ENCODE peak calls at places on chromosomes 5 and 9, in eight cellular contexts. H is AG09309; P is coronary artery; B is tibial artery; M is nephron progenitor cell; F is activated CD8-positive, alpha-beta T cell treated with anti-CD3 and anti-CD28 coated beads for 36 hours; E is psoas muscle; C is AG04449. G is an unnamed sample.

GRCh38 chr5:68730220-68731010 is 363.4 kb upstream of the SLC30A5 start:
- DNase-seq in H (peak; percentile 74), P (no peak), M (no peak), E (no peak), B (no peak), F (no peak), C (peak; percentile 37), G (peak; percentile 46)

GRCh38 chr5:69276422-69277174 is 41.9 kb downstream of the CDK7 start:
- DNase-seq in C (peak; percentile 52), E (no peak), H (no peak), B (no peak), P (no peak), M (no peak), F (no peak), G (no peak)

GRCh38 chr9:5626727-5627634 is 1.9 kb upstream of the RIC1 start:
- DNase-seq in P (no peak), H (peak; percentile 60), F (peak; percentile 74), E (peak; percentile 73), C (peak; percentile 52), B (peak; percentile 77), M (no peak), G (peak; percentile 81)

GRCh38 chr9:128911529-128912035 is 9.2 kb upstream of the PHYHD1 start:
- DNase-seq in B (peak; percentile 89), M (peak; percentile 23), P (no peak), H (no peak), E (peak; percentile 88), F (no peak), C (peak; percentile 37), G (peak; percentile 45)

GRCh38 chr5:67146981-67147380 is 49.6 kb downstream of the CD180 start:
- DNase-seq in M (no peak), B (no peak), F (no peak), C (no peak), P (no peak), E (no peak), H (no peak), G (no peak)

GRCh38 chr5:56759521-56759920 is 55.8 kb upstream of the MAP3K1 start:
- DNase-seq in F (no peak), E (no peak), P (no peak), C (no peak), M (no peak), H (no peak), B (no peak), G (no peak)

GRCh38 chr5:37133939-37134338 is 115.2 kb downstream of the CPLANE1 start:
- DNase-seq in M (no peak), B (no peak), P (no peak), F (no peak), E (no peak), H (no peak), C (no peak), G (peak; percentile 13)

GRCh38 chr9:99109522-99109921 is 4.6 kb downstream of the TGFBR1 start:
- DNase-seq in C (no peak), E (no peak), M (no peak), B (no peak), P (no peak), F (no peak), H (peak; percentile 74), G (peak; percentile 65)

GRCh38 chr9:38280251-38280800 is 112.2 kb upstream of the ALDH1B1 start:
- DNase-seq in B (no peak), P (peak; percentile 46), F (no peak), E (no peak), C (no peak), H (no peak), M (no peak), G (no peak)

GRCh38 chr5:143341807-143342570 is 61.5 kb downstream of the NR3C1 start:
- DNase-seq in M (no peak), F (no peak), C (no peak), E (no peak), P (no peak), H (no peak), B (no peak), G (peak; percentile 85)

GRCh38 chr9:36328798-36329411 is 70.7 kb upstream of the GNE start:
- DNase-seq in M (peak; percentile 53), C (peak; percentile 31), P (no peak), B (no peak), H (peak; percentile 46), F (peak; percentile 67), E (no peak), G (peak; percentile 79)

DNA sequence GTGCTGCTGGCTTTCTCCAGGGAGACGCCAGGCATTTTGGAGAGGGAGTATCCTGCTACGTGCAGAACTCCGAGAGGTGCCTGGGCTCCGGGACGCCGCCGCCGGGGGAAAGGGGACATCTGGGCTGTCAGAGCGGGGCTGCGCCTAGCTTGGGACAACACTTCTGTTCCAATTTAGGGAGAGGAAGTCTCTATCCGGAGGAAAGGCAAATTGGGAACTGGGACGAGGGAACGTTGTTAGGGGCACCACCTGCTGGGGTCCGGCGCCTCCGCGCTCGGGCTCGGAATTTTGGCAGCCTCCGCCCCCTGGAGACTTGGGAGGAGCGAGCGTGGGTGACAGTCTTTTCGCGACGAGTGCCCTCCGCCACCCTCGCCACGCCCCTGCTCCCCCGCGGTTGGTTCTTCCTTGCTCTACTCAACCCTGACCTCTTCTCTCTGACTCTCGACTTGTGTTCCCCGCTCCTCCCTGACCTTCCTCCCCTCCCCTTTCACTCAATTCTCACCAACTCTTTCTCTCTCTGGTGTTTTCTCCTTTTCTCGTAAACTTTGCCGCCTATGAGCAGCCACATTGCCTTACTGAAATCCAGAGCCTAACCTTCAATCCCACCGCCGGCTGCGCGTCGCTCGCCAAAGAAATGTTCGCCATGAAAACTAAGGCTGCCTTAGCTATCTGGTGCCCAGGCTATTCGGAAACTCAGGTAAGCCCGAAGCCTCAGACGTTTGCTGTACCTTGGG is 1.6 kb downstream of the TSLP start:
- DNase-seq in P (peak; percentile 77), B (peak; percentile 76), F (peak; percentile 78), M (peak; percentile 84), H (no peak), E (peak; percentile 85), C (no peak), G (peak; percentile 33)
- TF ChIP-seq CTCF in P (no peak), B (no peak), F (no peak), M (peak; percentile 7), H (no peak), E (no peak), C (no peak), G (no peak)

GRCh38 chr5:173786296-173787187 is 101.6 kb upstream of the CPEB4 start:
- DNase-seq in C (no peak), F (peak; percentile 12), P (no peak), B (peak; percentile 4), E (no peak), H (no peak), M (no peak), G (no peak)
- TF ChIP-seq CTCF in C (no peak), F (no peak), P (no peak), B (no peak), E (no peak), H (no peak), M (no peak), G (no peak)

DNA sequence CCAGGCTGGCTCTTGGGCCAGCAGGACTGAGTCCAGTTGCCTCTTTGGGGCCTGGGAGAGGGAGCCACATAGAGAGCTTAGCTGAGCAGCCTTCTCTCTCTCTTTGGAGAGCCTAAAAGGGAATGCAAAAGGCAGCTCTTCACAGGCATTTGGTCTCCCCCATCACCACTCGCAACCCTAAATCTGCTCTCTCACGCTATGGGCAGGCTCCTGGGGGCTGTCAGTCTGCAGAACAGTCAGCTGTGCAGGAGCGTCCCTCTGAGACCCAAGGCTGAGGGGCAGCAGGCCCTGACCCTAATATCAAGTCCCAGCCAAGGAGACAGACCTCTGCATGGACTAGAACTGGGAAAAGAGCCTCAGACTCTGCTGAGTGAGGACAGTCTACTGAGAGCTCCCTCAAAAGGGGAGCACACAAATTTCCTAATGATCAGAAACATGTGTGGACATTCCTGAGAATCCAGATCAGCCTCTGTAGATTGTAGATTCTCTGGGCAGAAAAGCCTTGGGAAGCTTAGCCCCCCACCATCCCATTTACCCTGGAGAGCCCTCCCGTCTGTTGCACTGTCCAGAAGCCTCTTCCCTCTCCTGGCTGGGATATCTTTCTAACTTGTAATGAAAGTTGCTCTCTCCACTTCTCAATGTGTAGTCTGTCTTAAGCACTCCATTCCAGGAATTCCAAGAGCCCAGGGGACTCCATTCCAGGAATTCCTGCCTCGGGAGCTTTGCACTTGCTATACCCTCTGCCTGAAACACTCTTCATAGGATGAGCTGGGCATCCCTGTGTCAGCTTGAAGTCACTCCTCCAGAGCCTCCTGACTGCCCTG is 79.4 kb downstream of the FAM114A2 start:
- DNase-seq in F (no peak), B (no peak), P (no peak), E (no peak), C (peak; percentile 61), H (peak; percentile 48), M (no peak), G (peak; percentile 24)
- TF ChIP-seq CTCF in F (no peak), B (no peak), P (no peak), E (no peak), C (no peak), H (no peak), M (no peak), G (no peak)

GRCh38 chr5:1104327-1105006 is 7.4 kb downstream of the SLC12A7 start:
- DNase-seq in H (no peak), E (no peak), F (peak; percentile 72), M (no peak), C (no peak), P (no peak), B (no peak), G (no peak)
- TF ChIP-seq CTCF in H (no peak), E (no peak), F (no peak), M (no peak), C (no peak), P (no peak), B (no peak), G (no peak)

DNA sequence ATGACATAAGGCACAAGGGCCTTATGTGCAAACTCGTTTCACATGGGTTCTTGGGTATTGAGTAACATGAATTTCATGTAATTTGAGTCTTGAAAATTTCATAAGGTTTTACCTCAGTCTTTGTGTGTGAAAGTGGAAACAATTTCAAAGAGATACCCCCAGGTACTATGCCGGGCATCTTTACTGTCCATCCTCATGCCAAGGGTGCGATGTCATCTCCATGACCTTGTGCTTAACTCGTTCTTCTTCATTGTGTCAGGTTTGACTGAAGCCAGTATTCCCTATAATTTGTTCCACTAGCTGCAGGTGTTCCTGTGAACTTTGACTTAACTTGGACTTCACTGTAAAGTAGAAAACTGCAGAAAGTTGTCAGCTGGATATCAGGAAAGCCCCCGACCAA is 359.4 kb downstream of the SH3GL2 start:
- DNase-seq in M (no peak), P (no peak), C (no peak), F (no peak), E (no peak), H (no peak), B (no peak), G (no peak)
- TF ChIP-seq CTCF in M (no peak), P (no peak), C (no peak), F (no peak), E (no peak), H (no peak), B (no peak), G (no peak)

DNA sequence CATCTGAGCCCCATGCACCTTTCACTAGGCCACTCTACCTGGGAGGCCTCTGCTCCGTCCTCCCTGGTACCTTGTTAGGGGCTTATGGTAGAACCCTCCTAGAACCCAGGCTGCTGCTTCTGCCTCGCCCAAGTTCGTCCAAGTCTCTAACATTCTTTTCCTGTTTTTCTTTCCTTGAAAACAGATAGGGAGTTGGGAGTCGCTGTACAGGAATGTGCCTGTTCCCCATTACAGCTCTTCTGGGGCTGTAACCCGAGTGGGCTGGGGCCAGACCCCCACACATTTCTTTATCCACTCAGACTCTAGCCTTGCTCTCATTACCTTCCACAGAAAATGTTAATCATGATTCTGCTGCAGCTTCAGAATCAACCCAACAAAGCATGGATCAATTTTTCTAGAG is 193.9 kb upstream of the TRIM32 start:
- DNase-seq in P (no peak), F (no peak), M (no peak), E (no peak), H (no peak), C (no peak), B (no peak), G (no peak)
- TF ChIP-seq CTCF in P (no peak), F (no peak), M (no peak), E (no peak), H (no peak), C (no peak), B (no peak), G (no peak)

GRCh38 chr5:172834570-172835245 is 657 bp downstream of the ERGIC1 start:
- DNase-seq in P (peak; percentile 78), H (no peak), C (no peak), B (no peak), F (peak; percentile 31), M (peak; percentile 35), E (peak; percentile 62), G (no peak)
- TF ChIP-seq CTCF in P (no peak), H (no peak), C (no peak), B (no peak), F (no peak), M (no peak), E (no peak), G (no peak)